ENCODE peak calls at places on chromosomes 1 and 21, in five cellular contexts. One of them, this sample, is unnamed.

GRCh38 chr1:64122588-64122987 is 80.8 kb upstream of the UBE2U start:
- DNase-seq in GM12878: no peak
- DNase-seq in K562: no peak
- DNase-seq in H1: no peak
- DNase-seq in HepG2: no peak
- DNase-seq in this sample: no peak

GRCh38 chr1:77228836-77229235 is 9.6 kb upstream of the PIGK start:
- DNase-seq in HepG2: no peak
- DNase-seq in GM12878: no peak
- DNase-seq in K562: no peak
- DNase-seq in H1: no peak
- DNase-seq in this sample: no peak

GRCh38 chr1:61213612-61214011 is 131.3 kb downstream of the NFIA start:
- DNase-seq in GM12878: no peak
- DNase-seq in HepG2: no peak
- DNase-seq in K562: no peak
- DNase-seq in H1: no peak
- DNase-seq in this sample: no peak

GRCh38 chr1:213561870-213562269 is 425.9 kb upstream of the PROX1 start:
- DNase-seq in HepG2: no peak
- DNase-seq in K562: no peak
- DNase-seq in H1: no peak
- DNase-seq in GM12878: no peak
- DNase-seq in this sample: no peak

GRCh38 chr1:214658785-214659184 is 55.8 kb downstream of the CENPF start:
- DNase-seq in HepG2: peak; percentile 39
- DNase-seq in H1: no peak
- DNase-seq in GM12878: no peak
- DNase-seq in K562: peak; percentile 42
- DNase-seq in this sample: no peak

GRCh38 chr1:3695326-3696217 is 43.3 kb downstream of the TP73 start:
- DNase-seq in H1: peak; percentile 93
- DNase-seq in GM12878: no peak
- DNase-seq in K562: peak; percentile 85
- DNase-seq in HepG2: peak; percentile 10
- DNase-seq in this sample: peak; percentile 40

GRCh38 chr21:16117851-16118592 is 388.2 kb downstream of the USP25 start:
- DNase-seq in GM12878: no peak
- DNase-seq in HepG2: no peak
- DNase-seq in K562: no peak
- DNase-seq in H1: no peak
- DNase-seq in this sample: peak; percentile 56

GRCh38 chr1:228101994-228102790 is 933 bp downstream of the C1orf35 start:
- DNase-seq in GM12878: no peak
- DNase-seq in H1: peak; percentile 66
- DNase-seq in HepG2: no peak
- DNase-seq in K562: peak; percentile 70
- DNase-seq in this sample: peak; percentile 55

GRCh38 chr1:230972855-230973271 is 5.8 kb downstream of the TTC13 start:
- DNase-seq in H1: no peak
- DNase-seq in GM12878: peak; percentile 55
- DNase-seq in K562: no peak
- DNase-seq in HepG2: peak; percentile 25
- DNase-seq in this sample: no peak

GRCh38 chr1:225470210-225470609 is 42.4 kb upstream of the LBR start:
- DNase-seq in HepG2: no peak
- DNase-seq in GM12878: no peak
- DNase-seq in H1: no peak
- DNase-seq in K562: no peak
- DNase-seq in this sample: no peak

GRCh38 chr1:225466848-225467192 is 39.0 kb upstream of the LBR start:
- DNase-seq in K562: no peak
- DNase-seq in H1: no peak
- DNase-seq in HepG2: no peak
- DNase-seq in GM12878: no peak
- DNase-seq in this sample: no peak

GRCh38 chr1:225469051-225469450 is 41.2 kb upstream of the LBR start:
- DNase-seq in H1: no peak
- DNase-seq in K562: no peak
- DNase-seq in HepG2: no peak
- DNase-seq in GM12878: no peak
- DNase-seq in this sample: no peak

GRCh38 chr1:225467193-225468020 is 39.6 kb upstream of the LBR start:
- DNase-seq in GM12878: peak; percentile 74
- DNase-seq in K562: no peak
- DNase-seq in H1: no peak
- DNase-seq in HepG2: no peak
- DNase-seq in this sample: no peak

GRCh38 chr1:225468270-225469020 is 40.6 kb upstream of the LBR start:
- DNase-seq in GM12878: no peak
- DNase-seq in K562: no peak
- DNase-seq in HepG2: no peak
- DNase-seq in H1: no peak
- DNase-seq in this sample: no peak
- TF ChIP-seq KDM1A in GM12878: no peak
- TF ChIP-seq KDM1A in K562: no peak
- TF ChIP-seq KDM1A in HepG2: no peak
- TF ChIP-seq KDM1A in H1: no peak
- TF ChIP-seq KDM1A in this sample: no peak

DNA sequence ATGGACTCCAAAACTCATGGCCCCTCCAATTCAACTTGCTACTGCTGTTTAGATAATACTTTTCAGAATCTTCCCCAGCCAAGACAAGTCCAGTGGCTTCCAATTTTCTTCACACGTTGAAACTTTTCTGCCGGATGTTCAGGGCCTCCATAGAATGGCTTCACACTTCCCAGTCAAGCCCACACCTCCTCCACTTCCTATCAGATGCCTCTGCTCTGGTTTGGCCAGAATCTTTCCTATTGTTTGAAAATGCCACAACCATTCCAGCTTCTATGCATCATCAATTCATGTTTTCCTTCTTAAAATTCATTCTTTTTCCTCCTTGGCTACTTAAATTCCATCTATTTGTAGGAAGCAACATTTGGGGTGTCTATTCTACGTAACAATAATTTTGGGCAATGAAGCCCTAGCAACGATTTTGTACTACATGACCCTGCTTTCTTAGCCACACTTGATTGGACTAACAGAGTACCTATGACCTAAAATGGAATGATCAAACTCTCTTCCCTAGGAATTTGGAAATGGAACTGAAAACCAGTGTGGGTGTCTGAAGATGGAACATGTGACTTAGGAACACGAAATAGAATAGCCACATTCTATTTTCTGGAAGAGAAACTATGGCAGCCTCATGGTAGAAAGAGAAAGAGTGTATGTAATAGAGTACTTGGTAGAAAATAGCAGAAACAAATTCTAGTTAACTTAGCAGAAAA is 74.1 kb upstream of the CNIH3 start:
- DNase-seq in GM12878: no peak
- DNase-seq in H1: no peak
- DNase-seq in K562: no peak
- DNase-seq in HepG2: no peak
- DNase-seq in this sample: no peak
- H3K4me2 ChIP-seq in GM12878: no peak overlapping the region
- H3K4me2 ChIP-seq in H1: no peak overlapping the region
- H3K4me2 ChIP-seq in K562: no peak overlapping the region
- H3K4me2 ChIP-seq in HepG2: no peak overlapping the region
- H3K4me2 ChIP-seq in this sample: no peak overlapping the region

GRCh38 chr1:157292302-157292701 is 154.1 kb upstream of the ETV3 start:
- DNase-seq in K562: no peak
- DNase-seq in GM12878: no peak
- DNase-seq in HepG2: no peak
- DNase-seq in H1: peak; percentile 13
- DNase-seq in this sample: no peak
- TF ChIP-seq KDM1A in K562: no peak
- TF ChIP-seq KDM1A in GM12878: no peak
- TF ChIP-seq KDM1A in HepG2: no peak
- TF ChIP-seq KDM1A in H1: no peak
- TF ChIP-seq KDM1A in this sample: no peak

DNA sequence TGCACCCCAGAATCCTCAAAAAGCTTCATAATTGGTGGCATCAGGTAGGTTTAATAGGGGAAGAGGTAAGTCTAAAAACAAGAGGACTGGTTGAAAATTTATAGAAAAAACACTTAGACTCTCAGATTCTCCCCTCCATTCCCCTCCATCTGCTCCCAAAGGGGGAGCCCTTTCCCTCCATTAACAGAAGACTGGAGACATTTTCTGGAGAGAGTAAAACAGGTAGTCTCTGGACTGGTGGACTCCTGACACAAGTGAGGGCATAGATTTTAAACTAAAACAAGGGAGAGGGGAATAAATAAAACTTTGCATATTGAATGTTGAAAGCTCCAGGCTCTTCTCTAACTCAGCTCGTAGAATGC is 54.0 kb upstream of the IPO9 start:
- DNase-seq in HepG2: no peak
- DNase-seq in GM12878: no peak
- DNase-seq in K562: no peak
- DNase-seq in H1: no peak
- DNase-seq in this sample: no peak
- H3K4me2 ChIP-seq in HepG2: no peak overlapping the region
- H3K4me2 ChIP-seq in GM12878: no peak overlapping the region
- H3K4me2 ChIP-seq in K562: no peak overlapping the region
- H3K4me2 ChIP-seq in H1: no peak overlapping the region
- H3K4me2 ChIP-seq in this sample: no peak overlapping the region

GRCh38 chr1:74713849-74714248 is 19.0 kb downstream of the CRYZ start:
- DNase-seq in GM12878: no peak
- DNase-seq in K562: no peak
- DNase-seq in HepG2: no peak
- DNase-seq in H1: no peak
- DNase-seq in this sample: no peak

GRCh38 chr1:74716822-74717221 is 16.0 kb downstream of the CRYZ start:
- DNase-seq in K562: no peak
- DNase-seq in HepG2: no peak
- DNase-seq in H1: no peak
- DNase-seq in GM12878: no peak
- DNase-seq in this sample: no peak

GRCh38 chr1:74717626-74718025 is 15.2 kb downstream of the CRYZ start:
- DNase-seq in H1: no peak
- DNase-seq in HepG2: no peak
- DNase-seq in GM12878: no peak
- DNase-seq in K562: no peak
- DNase-seq in this sample: no peak

GRCh38 chr1:74714429-74715362 is 18.2 kb downstream of the CRYZ start:
- DNase-seq in GM12878: no peak
- DNase-seq in K562: no peak
- DNase-seq in HepG2: no peak
- DNase-seq in H1: no peak
- DNase-seq in this sample: no peak

GRCh38 chr1:74715806-74716205 is 17.0 kb downstream of the CRYZ start:
- DNase-seq in K562: no peak
- DNase-seq in H1: no peak
- DNase-seq in HepG2: no peak
- DNase-seq in GM12878: no peak
- DNase-seq in this sample: no peak
- TF ChIP-seq KDM1A in K562: no peak
- TF ChIP-seq KDM1A in H1: no peak
- TF ChIP-seq KDM1A in HepG2: no peak
- TF ChIP-seq KDM1A in GM12878: no peak
- TF ChIP-seq KDM1A in this sample: no peak

GRCh38 chr1:80909175-80909784 is 891.5 kb upstream of the ADGRL2 start:
- DNase-seq in H1: no peak
- DNase-seq in K562: no peak
- DNase-seq in HepG2: no peak
- DNase-seq in GM12878: no peak
- DNase-seq in this sample: no peak
- H3K4me2 ChIP-seq in H1: no peak overlapping the region
- H3K4me2 ChIP-seq in K562: no peak overlapping the region
- H3K4me2 ChIP-seq in HepG2: no peak overlapping the region
- H3K4me2 ChIP-seq in GM12878: no peak overlapping the region
- H3K4me2 ChIP-seq in this sample: no peak overlapping the region

GRCh38 chr1:2624735-2625300 is 8.0 kb downstream of the MMEL1 start:
- DNase-seq in H1: no peak
- DNase-seq in K562: no peak
- DNase-seq in HepG2: no peak
- DNase-seq in GM12878: no peak
- DNase-seq in this sample: no peak
- TF ChIP-seq KDM1A in H1: no peak
- TF ChIP-seq KDM1A in K562: no peak
- TF ChIP-seq KDM1A in HepG2: no peak
- TF ChIP-seq KDM1A in GM12878: no peak
- TF ChIP-seq KDM1A in this sample: no peak

DNA sequence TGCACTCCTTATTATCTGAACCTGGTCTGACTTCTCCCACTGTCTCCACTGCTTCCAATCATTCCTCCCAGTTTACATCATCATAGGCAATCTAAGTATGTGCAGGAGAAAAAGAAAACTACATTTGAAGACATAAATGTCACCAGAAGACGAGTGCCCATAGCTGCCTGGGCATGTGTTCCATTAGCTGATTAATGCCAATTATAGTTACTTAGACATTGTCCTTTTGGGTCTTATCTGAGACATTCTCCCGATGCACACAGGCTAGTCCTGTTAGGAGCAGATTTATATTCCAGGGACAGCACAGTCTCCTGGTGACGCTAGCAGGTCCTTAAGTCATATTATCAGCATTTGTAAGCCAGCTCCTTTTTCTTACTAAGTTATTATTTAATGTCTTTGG is 52.6 kb upstream of the PTGFRN start:
- DNase-seq in K562: no peak
- DNase-seq in GM12878: no peak
- DNase-seq in H1: no peak
- DNase-seq in HepG2: no peak
- DNase-seq in this sample: no peak
- H3K4me2 ChIP-seq in K562: no peak overlapping the region
- H3K4me2 ChIP-seq in GM12878: no peak overlapping the region
- H3K4me2 ChIP-seq in H1: no peak overlapping the region
- H3K4me2 ChIP-seq in HepG2: no peak overlapping the region
- H3K4me2 ChIP-seq in this sample: no peak overlapping the region